ENCODE peak calls at places on chromosomes 11 and 22, in four cellular contexts. Y, S, V and P are unnamed samples.

GRCh38 chr22:50459443-50460140 is 15.2 kb downstream of the SBF1 start:
- DNase-seq in Y (no peak), S (no peak), V (no peak), P (no peak)

GRCh38 chr22:39527481-39527961 is 5.0 kb downstream of the RPS19BP1 start:
- DNase-seq in Y (no peak), S (no peak), V (no peak), P (no peak)

GRCh38 chr11:111733655-111734088 is 32.5 kb downstream of the PPP2R1B start:
- DNase-seq in Y (no peak), S (no peak), V (no peak), P (peak; percentile 17)

GRCh38 chr22:32644252-32645100 is 157.0 kb upstream of the TIMP3 start:
- DNase-seq in Y (no peak), S (peak; percentile 14), V (peak; percentile 65), P (peak; percentile 40)

GRCh38 chr22:27028093-27028492 is 370.7 kb downstream of the MIAT start:
- DNase-seq in Y (no peak), S (no peak), V (no peak), P (no peak)

GRCh38 chr11:65444314-65445051 is 21.9 kb downstream of the NEAT1 start:
- DNase-seq in Y (no peak), S (no peak), V (peak; percentile 29), P (peak; percentile 48)

GRCh38 chr22:24437820-24438328 is 10.5 kb downstream of the ADORA2A start:
- DNase-seq in Y (no peak), S (peak; percentile 11), V (peak; percentile 73), P (no peak)

GRCh38 chr22:28002181-28002700 is 83.2 kb upstream of the PITPNB start:
- DNase-seq in Y (no peak), S (peak; percentile 7), V (no peak), P (no peak)

GRCh38 chr11:62208785-62209144 is 292 bp downstream of the SCGB2A1 start:
- DNase-seq in Y (no peak), S (no peak), V (no peak), P (no peak)

GRCh38 chr11:126647735-126648134 is 292.2 kb downstream of the ST3GAL4 start:
- DNase-seq in Y (no peak), S (peak; percentile 78), V (peak; percentile 92), P (peak; percentile 75)

GRCh38 chr22:22703715-22704114 is 59.3 kb downstream of the GGTLC2 start:
- DNase-seq in Y (no peak), S (no peak), V (peak; percentile 25), P (no peak)

GRCh38 chr11:17544181-17544622 is at the start of gene USH1C:
- DNase-seq in Y (no peak), S (no peak), V (no peak), P (no peak)